ENCODE peak calls at places on chromosomes 1 and 21, in five cellular contexts. L is PC-3, N is GM23338, J is neural progenitor cell, M is MM.1S. V is an unnamed sample.

GRCh38 chr1:119778886-119779560 is 10.3 kb upstream of the HMGCS2 start:
- DNase-seq in N (no peak), L (no peak), J (no peak), M (no peak), V (no peak)

GRCh38 chr1:212608956-212609700 is 567 bp downstream of the ATF3 start:
- DNase-seq in N (peak; percentile 80), L (peak; percentile 61), J (peak; percentile 86), M (peak; percentile 81), V (peak; percentile 79)

GRCh38 chr1:160085686-160086089 is 4.3 kb downstream of the KCNJ9 start:
- DNase-seq in N (peak; percentile 97), J (peak; percentile 92), L (peak; percentile 81), M (peak; percentile 84), V (peak; percentile 75)

GRCh38 chr1:109716570-109717090 is 4.6 kb downstream of the GSTM5 start:
- DNase-seq in M (no peak), L (no peak), N (no peak), J (no peak), V (no peak)

GRCh38 chr1:57422271-57423134 is 1.4 kb downstream of the DAB1 start:
- DNase-seq in J (peak; percentile 80), L (no peak), M (no peak), N (peak; percentile 81), V (peak; percentile 40)

GRCh38 chr1:182397653-182398388 is 2.6 kb downstream of the TEDDM1 start:
- DNase-seq in M (no peak), J (no peak), N (no peak), L (peak; percentile 51), V (peak; percentile 62)

GRCh38 chr1:183251101-183251958 is 65.3 kb downstream of the LAMC2 start:
- DNase-seq in M (no peak), J (no peak), N (no peak), L (no peak), V (no peak)

GRCh38 chr1:203309115-203309429 is 3.8 kb downstream of the BTG2 start:
- DNase-seq in J (no peak), M (no peak), N (no peak), L (no peak), V (no peak)

GRCh38 chr1:168102482-168102881 is 34.2 kb downstream of the GPR161 start:
- DNase-seq in J (no peak), N (no peak), M (no peak), L (no peak), V (no peak)

GRCh38 chr1:226132731-226133503 is 53.6 kb downstream of the ACBD3 start:
- DNase-seq in L (peak; percentile 91), M (no peak), J (no peak), N (no peak), V (peak; percentile 53)
- TF ChIP-seq EZH2phosphoT487 in L (no peak), M (no peak), J (no peak), N (no peak), V (no peak)

GRCh38 chr1:42757892-42758275 is 8.9 kb downstream of the P3H1 start:
- DNase-seq in J (no peak), L (no peak), M (no peak), N (no peak), V (no peak)
- H3K36me3 ChIP-seq in J (peaks cover 6% of the 10 kb centered on the region), L (peaks cover 6% of the 10 kb centered on the region), M (no peaks in the 10 kb centered on the region), N (peaks cover 50% of the 10 kb centered on the region), V (peaks cover 43% of the 10 kb centered on the region)

GRCh38 chr21:37912616-37913015 is 3.6 kb downstream of the KCNJ6 start:
- DNase-seq in N (no peak), M (no peak), J (no peak), L (no peak), V (no peak)

GRCh38 chr21:37915941-37916794 is at the start of gene KCNJ6:
- DNase-seq in M (no peak), J (peak; percentile 94), L (no peak), N (peak; percentile 94), V (peak; percentile 82)

GRCh38 chr21:37916795-37917142 is 512 bp upstream of the KCNJ6 start:
- DNase-seq in J (peak; percentile 85), N (peak; percentile 87), L (no peak), M (no peak), V (peak; percentile 22)

GRCh38 chr21:37915516-37915915 is 741 bp downstream of the KCNJ6 start:
- DNase-seq in M (no peak), N (peak; percentile 37), J (peak; percentile 36), L (no peak), V (no peak)

GRCh38 chr21:37914211-37914900 is 1.9 kb downstream of the KCNJ6 start:
- DNase-seq in M (peak; percentile 65), N (peak; percentile 85), L (peak; percentile 14), J (peak; percentile 85), V (peak; percentile 43)
- TF ChIP-seq EZH2phosphoT487 in M (no peak), N (no peak), L (no peak), J (no peak), V (no peak)

GRCh38 chr1:40984531-40984930 is 5.0 kb downstream of the CTPS1 start:
- DNase-seq in J (no peak), M (no peak), L (no peak), N (no peak), V (no peak)
- H3K36me3 ChIP-seq in J (peaks cover 25% of the 10 kb centered on the region), M (peaks cover 34% of the 10 kb centered on the region), L (peaks cover 72% of the 10 kb centered on the region), N (peaks cover 57% of the 10 kb centered on the region), V (peaks cover 35% of the 10 kb centered on the region)

GRCh38 chr21:34199121-34199910 is 125.9 kb downstream of the MRPS6 start:
- DNase-seq in L (no peak), N (no peak), M (no peak), J (no peak), V (no peak)
- TF ChIP-seq EZH2phosphoT487 in L (no peak), N (no peak), M (no peak), J (no peak), V (no peak)

DNA sequence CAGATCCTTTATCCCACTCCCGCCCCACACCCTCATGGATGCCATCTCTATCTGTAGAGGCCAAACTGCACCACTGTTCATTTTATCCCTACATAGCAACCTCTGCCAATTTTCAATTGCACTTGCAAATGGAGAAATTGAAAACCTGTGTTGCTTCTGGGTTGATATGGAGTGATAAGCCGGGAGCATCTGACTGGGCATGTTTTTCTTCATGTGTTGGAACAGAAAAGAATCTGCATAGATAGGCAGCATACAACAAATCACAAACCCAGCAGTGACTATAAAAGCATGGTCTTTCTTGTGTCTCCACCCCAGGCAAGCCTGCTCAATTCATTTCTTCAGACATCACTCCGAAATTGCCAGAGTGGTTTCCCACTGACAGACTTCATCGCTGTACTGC is 608.8 kb upstream of the CAMK1G start:
- DNase-seq in J (no peak), N (no peak), M (no peak), L (no peak), V (no peak)
- H3K36me3 ChIP-seq in J (no peaks in the 10 kb centered on the region), N (no peaks in the 10 kb centered on the region), M (no peaks in the 10 kb centered on the region), L (no peaks in the 10 kb centered on the region), V (no peaks in the 10 kb centered on the region)

GRCh38 chr1:3796215-3797193 is at the start of gene LRRC47:
- DNase-seq in L (peak; percentile 97), M (peak; percentile 94), J (peak; percentile 94), N (peak; percentile 95), V (peak; percentile 96)
- TF ChIP-seq EZH2phosphoT487 in L (no peak), M (no peak), J (no peak), N (no peak), V (no peak)

GRCh38 chr1:179767996-179768395 is 24.9 kb downstream of the FAM163A start:
- DNase-seq in L (no peak), N (no peak), J (no peak), M (no peak), V (no peak)
- H3K36me3 ChIP-seq in L (no peaks in the 10 kb centered on the region), N (no peaks in the 10 kb centered on the region), J (no peaks in the 10 kb centered on the region), M (no peaks in the 10 kb centered on the region), V (no peaks in the 10 kb centered on the region)

GRCh38 chr1:199205740-199206139 is 566.9 kb downstream of the PTPRC start:
- DNase-seq in N (no peak), J (no peak), L (peak; percentile 5), M (no peak), V (no peak)
- TF ChIP-seq EZH2phosphoT487 in N (no peak), J (no peak), L (no peak), M (no peak), V (no peak)

DNA sequence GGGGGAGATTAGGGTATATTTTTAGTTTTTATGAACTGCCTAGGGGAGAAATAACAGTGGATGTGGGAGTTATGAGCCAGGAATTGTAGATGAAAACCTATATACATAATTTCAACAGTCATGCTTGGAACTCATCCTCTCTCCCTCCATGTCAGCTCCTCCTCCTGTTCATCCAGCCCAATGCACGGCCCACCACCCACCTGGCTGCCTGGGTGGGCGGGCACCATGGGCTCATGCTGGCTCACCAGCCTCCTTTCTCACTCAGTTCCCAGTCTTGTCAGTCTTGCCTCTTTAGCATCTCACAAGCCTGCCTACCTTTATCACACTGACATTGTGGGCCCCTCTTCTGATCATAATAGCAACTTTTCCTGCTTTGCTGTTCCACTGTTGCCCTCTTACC is 336.0 kb downstream of the DISC1 start:
- DNase-seq in M (no peak), N (no peak), J (no peak), L (no peak), V (no peak)
- H3K36me3 ChIP-seq in M (no peaks in the 10 kb centered on the region), N (no peaks in the 10 kb centered on the region), J (no peaks in the 10 kb centered on the region), L (no peaks in the 10 kb centered on the region), V (no peaks in the 10 kb centered on the region)